ENCODE peak calls at places on chromosomes 16 and 17, in nine cellular contexts. I, S, Q, G, C, K, H, P and T are unnamed samples.

GRCh38 chr17:83198366-83199341 is 119.2 kb downstream of the METRNL start:
- DNase-seq in Q (peak; percentile 6), S (no peak), K (peak; percentile 13), I (peak; percentile 41), G (peak; percentile 49), C (no peak), P (peak; percentile 1), H (no peak), T (no peak)

GRCh38 chr16:85017151-85017550 is 5.8 kb upstream of the ZDHHC7 start:
- DNase-seq in H (no peak), P (no peak), I (peak; percentile 67), K (no peak), G (no peak), C (no peak), S (no peak), Q (no peak), T (no peak)

GRCh38 chr17:30234954-30235353 is 543 bp downstream of the SLC6A4 start:
- DNase-seq in K (no peak), C (no peak), I (no peak), H (no peak), G (no peak), P (no peak), Q (no peak), S (no peak), T (no peak)

GRCh38 chr16:27801259-27801945 is 251.5 kb downstream of the KATNIP start:
- DNase-seq in K (no peak), H (no peak), S (no peak), C (no peak), P (no peak), Q (no peak), G (no peak), I (no peak), T (no peak)

GRCh38 chr17:28041844-28042656 is 427 bp upstream of the NLK start:
- DNase-seq in H (peak; percentile 41), G (no peak), C (no peak), S (no peak), P (no peak), Q (no peak), I (no peak), K (peak; percentile 47), T (no peak)

GRCh38 chr16:76450890-76451289 is 173.7 kb downstream of the CNTNAP4 start:
- DNase-seq in G (no peak), C (no peak), H (no peak), Q (no peak), P (no peak), K (no peak), I (no peak), S (no peak), T (no peak)

GRCh38 chr17:38352245-38353083 is 820 bp downstream of the SOCS7 start:
- DNase-seq in I (peak; percentile 60), H (peak; percentile 88), Q (peak; percentile 12), C (peak; percentile 34), S (no peak), P (no peak), G (peak; percentile 41), K (peak; percentile 41), T (no peak)

GRCh38 chr16:74596586-74596985 is 10.3 kb downstream of the GLG1 start:
- DNase-seq in P (no peak), H (no peak), S (no peak), Q (no peak), G (no peak), C (no peak), K (no peak), I (no peak), T (no peak)

GRCh38 chr17:72535779-72536178 is 415.0 kb downstream of the SOX9 start:
- DNase-seq in S (no peak), K (no peak), G (no peak), H (no peak), Q (no peak), I (no peak), P (no peak), C (no peak), T (no peak)

GRCh38 chr17:10673318-10673717 is 16.2 kb upstream of the MYH3 start:
- DNase-seq in G (no peak), C (peak; percentile 45), Q (no peak), K (no peak), H (no peak), P (no peak), S (no peak), I (no peak), T (no peak)

GRCh38 chr17:72587773-72588511 is 467.1 kb downstream of the SOX9 start:
- DNase-seq in I (no peak), H (peak; percentile 61), S (no peak), G (peak; percentile 8), P (no peak), Q (no peak), K (no peak), C (peak; percentile 59), T (no peak)

GRCh38 chr16:86495756-86496261 is 14.5 kb upstream of the FOXF1 start:
- DNase-seq in I (no peak), G (no peak), S (no peak), H (peak; percentile 76), Q (no peak), C (no peak), K (no peak), P (no peak), T (no peak)

GRCh38 chr16:86531193-86531550 is 20.8 kb downstream of the FOXF1 start:
- DNase-seq in H (peak; percentile 42), C (no peak), G (no peak), Q (no peak), S (no peak), P (no peak), K (peak; percentile 82), I (no peak), T (no peak)

GRCh38 chr17:78399028-78399692 is 20.7 kb downstream of the PGS1 start:
- DNase-seq in I (no peak), G (no peak), S (no peak), H (no peak), K (no peak), P (no peak), Q (no peak), C (no peak), T (no peak)

GRCh38 chr17:28807925-28808641 is 34.5 kb downstream of the FAM222B start:
- DNase-seq in C (peak; percentile 38), H (peak; percentile 30), G (no peak), P (no peak), K (peak; percentile 56), S (peak; percentile 66), Q (no peak), I (no peak), T (no peak)

GRCh38 chr16:70646260-70647241 is at the start of gene IL34:
- DNase-seq in Q (no peak), G (no peak), I (no peak), C (peak; percentile 10), P (no peak), S (no peak), K (peak; percentile 50), H (no peak), T (no peak)

GRCh38 chr17:34633351-34633750 is 54.0 kb downstream of the TMEM132E start:
- DNase-seq in I (peak; percentile 44), Q (no peak), G (no peak), H (peak; percentile 90), K (no peak), S (no peak), C (peak; percentile 27), P (no peak), T (no peak)

GRCh38 chr17:65220732-65221131 is 83.6 kb downstream of the RGS9 start:
- DNase-seq in G (no peak), I (no peak), K (no peak), C (no peak), S (no peak), P (no peak), H (peak; percentile 86), Q (no peak), T (no peak)

GRCh38 chr16:89322381-89323119 is 105.0 kb downstream of the ZNF778 start:
- DNase-seq in C (peak; percentile 52), G (no peak), K (peak; percentile 63), S (peak; percentile 65), H (peak; percentile 88), P (no peak), I (peak; percentile 82), Q (no peak), T (no peak)

GRCh38 chr16:76583466-76583865 is 306.3 kb downstream of the CNTNAP4 start:
- DNase-seq in K (peak; percentile 16), G (no peak), P (no peak), Q (no peak), S (no peak), I (no peak), C (peak; percentile 65), H (no peak), T (no peak)

GRCh38 chr16:49472598-49472997 is 99.0 kb downstream of the C16orf78 start:
- DNase-seq in H (peak; percentile 53), C (no peak), I (peak; percentile 22), G (no peak), K (no peak), S (no peak), Q (no peak), P (no peak), T (no peak)

GRCh38 chr16:861446-861845 is 60.9 kb upstream of the GNG13 start:
- DNase-seq in C (no peak), Q (no peak), G (no peak), S (no peak), K (no peak), H (no peak), P (no peak), I (peak; percentile 14), T (no peak)
- H3K9me3 ChIP-seq in C (no peaks in the 10 kb centered on the region), Q (no peaks in the 10 kb centered on the region), G (no peaks in the 10 kb centered on the region), S (peaks cover 23% of the 10 kb centered on the region), K (no peaks in the 10 kb centered on the region), H (peaks cover 12% of the 10 kb centered on the region), P (no peaks in the 10 kb centered on the region), I (no peaks in the 10 kb centered on the region), T (no peaks in the 10 kb centered on the region)

GRCh38 chr16:35685085-35685484 is 2225.7 kb downstream of the TP53TG3F start:
- DNase-seq in H (no peak), K (no peak), S (no peak), Q (no peak), I (no peak), G (no peak), P (no peak), C (no peak), T (no peak)
- H3K9me3 ChIP-seq in H (peaks cover 90% of the 10 kb centered on the region), K (no peaks in the 10 kb centered on the region), S (peaks cover 42% of the 10 kb centered on the region), Q (peaks cover 7% of the 10 kb centered on the region), I (peaks cover 8% of the 10 kb centered on the region), G (peaks cover 4% of the 10 kb centered on the region), P (no peaks in the 10 kb centered on the region), C (no peaks in the 10 kb centered on the region), T (no peaks in the 10 kb centered on the region)

DNA sequence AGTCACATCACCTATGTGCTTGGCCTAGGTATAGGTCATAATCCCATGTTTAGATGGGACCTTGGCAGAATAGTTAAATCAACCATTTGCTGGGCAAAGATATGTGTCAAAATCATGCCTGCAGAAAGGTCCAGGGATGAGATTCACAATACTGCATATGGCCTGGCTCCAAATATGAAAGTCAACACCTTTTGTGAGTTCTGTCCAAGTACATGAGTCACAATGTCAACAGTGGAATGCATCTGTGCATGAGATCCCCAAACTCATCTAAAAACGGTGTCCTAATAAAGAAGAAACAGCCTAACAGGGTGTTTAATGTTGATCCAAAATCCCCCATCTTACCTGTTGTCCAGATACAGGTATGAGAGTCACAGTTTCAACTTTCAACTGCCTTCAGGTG is 1847.5 kb downstream of the TP53TG3F start:
- DNase-seq in C (no peak), S (no peak), Q (no peak), P (no peak), K (no peak), H (no peak), I (no peak), G (no peak), T (no peak)
- H3K9me3 ChIP-seq in C (no peaks in the 10 kb centered on the region), S (peaks cover 31% of the 10 kb centered on the region), Q (peaks cover 4% of the 10 kb centered on the region), P (no peaks in the 10 kb centered on the region), K (no peaks in the 10 kb centered on the region), H (peaks cover 90% of the 10 kb centered on the region), I (no peaks in the 10 kb centered on the region), G (no peaks in the 10 kb centered on the region), T (no peaks in the 10 kb centered on the region)

GRCh38 chr17:17420561-17421269 is 56.1 kb upstream of the MED9 start:
- DNase-seq in Q (no peak), G (no peak), H (no peak), I (peak; percentile 39), P (no peak), C (no peak), S (no peak), K (peak; percentile 47), T (no peak)
- H3K9me3 ChIP-seq in Q (peaks cover 7% of the 10 kb centered on the region), G (peaks cover 26% of the 10 kb centered on the region), H (peaks cover 39% of the 10 kb centered on the region), I (no peaks in the 10 kb centered on the region), P (no peaks in the 10 kb centered on the region), C (no peaks in the 10 kb centered on the region), S (peaks cover 33% of the 10 kb centered on the region), K (no peaks in the 10 kb centered on the region), T (no peaks in the 10 kb centered on the region)